ENCODE peak calls at places on chromosomes 5 and 9, in six cellular contexts. M is stomach, B is tibial nerve, Z is SK-N-SH, T is A549, K is sigmoid colon. W is an unnamed sample.

GRCh38 chr9:22119537-22120167 is 110.5 kb upstream of the CDKN2B start:
- DNase-seq in M (no peak), B (no peak), Z (peak; percentile 8), T (no peak), K (no peak), W (no peak)

GRCh38 chr9:37201581-37201980 is 81.2 kb downstream of the ZCCHC7 start:
- DNase-seq in M (no peak), B (no peak), Z (no peak), T (no peak), K (no peak), W (no peak)

GRCh38 chr5:60495644-60496520 is 204.1 kb downstream of the DEPDC1B start:
- DNase-seq in M (no peak), B (no peak), Z (no peak), T (no peak), K (no peak), W (no peak)

GRCh38 chr9:124555043-124555442 is 47.8 kb upstream of the NR5A1 start:
- DNase-seq in M (no peak), B (no peak), Z (no peak), T (no peak), K (no peak), W (no peak)

GRCh38 chr5:39207628-39208027 is 11.7 kb downstream of the FYB1 start:
- DNase-seq in M (no peak), B (no peak), Z (no peak), T (no peak), K (no peak), W (no peak)

GRCh38 chr5:60652206-60652605 is 47.8 kb downstream of the DEPDC1B start:
- DNase-seq in M (no peak), B (no peak), Z (no peak), T (peak; percentile 12), K (no peak), W (no peak)

GRCh38 chr9:136151214-136151804 is 32.6 kb upstream of the TMEM250 start:
- DNase-seq in M (no peak), B (no peak), Z (no peak), T (no peak), K (no peak), W (no peak)

GRCh38 chr5:17056056-17056690 is 120.1 kb upstream of the MYO10 start:
- DNase-seq in M (no peak), B (no peak), Z (no peak), T (no peak), K (no peak), W (no peak)

DNA sequence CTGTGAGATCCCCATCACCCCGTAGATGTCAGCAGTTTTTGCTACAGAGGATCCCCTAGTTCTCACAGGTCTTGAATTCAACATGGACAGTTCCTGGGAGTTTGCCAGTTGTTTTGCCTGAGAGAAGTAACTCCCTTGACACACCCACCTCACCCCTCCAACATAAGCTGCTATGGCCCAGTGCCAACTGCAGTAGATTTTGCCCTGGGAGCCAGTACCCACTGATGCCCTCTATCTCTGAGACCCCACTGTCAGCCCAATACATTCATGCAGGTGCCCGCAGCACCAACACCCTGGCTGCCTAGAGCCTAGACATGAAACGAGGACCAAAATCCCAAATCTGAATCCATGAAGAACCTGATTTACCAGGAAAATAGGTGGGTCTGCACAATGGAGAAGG is 583.9 kb upstream of the CTNND2 start:
- DNase-seq in M (no peak), B (no peak), Z (no peak), T (no peak), K (no peak), W (no peak)
- H3K9me3 ChIP-seq in M (no peaks in the 10 kb centered on the region), B (peaks cover 4% of the 10 kb centered on the region), Z (no peaks in the 10 kb centered on the region), T (no peaks in the 10 kb centered on the region), K (peaks cover 5% of the 10 kb centered on the region), W (peaks cover 6% of the 10 kb centered on the region)

DNA sequence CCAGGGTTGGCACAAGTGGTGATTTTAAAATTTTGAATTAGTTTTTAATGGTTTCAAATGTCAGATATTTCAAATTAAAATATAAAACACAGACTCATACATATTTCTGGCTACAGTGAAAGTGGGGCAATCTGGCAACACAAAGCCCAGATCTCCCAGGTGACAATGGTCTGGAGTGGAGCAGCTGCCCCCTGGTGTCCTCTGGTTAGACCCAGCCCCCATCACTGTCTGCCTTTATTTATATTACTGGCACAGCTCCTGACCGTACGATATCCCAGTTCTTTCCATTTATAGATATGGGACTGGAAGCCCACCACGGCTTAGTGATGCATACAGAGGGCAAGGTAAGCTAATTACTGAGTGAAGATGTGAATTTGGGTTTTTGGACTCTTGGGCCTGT is 37.3 kb downstream of the MACIR start:
- DNase-seq in M (no peak), B (no peak), Z (no peak), T (no peak), K (no peak), W (no peak)
- TF ChIP-seq CTCF in M (no peak), B (no peak), Z (no peak), T (no peak), K (no peak), W (no peak)

GRCh38 chr5:88926774-88927173 is 43.8 kb upstream of the MEF2C start:
- DNase-seq in M (no peak), B (no peak), Z (no peak), T (no peak), K (no peak), W (no peak)

GRCh38 chr5:88934401-88934800 is 51.4 kb upstream of the MEF2C start:
- DNase-seq in M (no peak), B (no peak), Z (no peak), T (no peak), K (no peak), W (no peak)

GRCh38 chr5:88925692-88926490 is 42.9 kb upstream of the MEF2C start:
- DNase-seq in M (no peak), B (no peak), Z (no peak), T (no peak), K (no peak), W (no peak)

GRCh38 chr5:88930336-88930735 is 47.4 kb upstream of the MEF2C start:
- DNase-seq in M (no peak), B (no peak), Z (no peak), T (no peak), K (no peak), W (no peak)

DNA sequence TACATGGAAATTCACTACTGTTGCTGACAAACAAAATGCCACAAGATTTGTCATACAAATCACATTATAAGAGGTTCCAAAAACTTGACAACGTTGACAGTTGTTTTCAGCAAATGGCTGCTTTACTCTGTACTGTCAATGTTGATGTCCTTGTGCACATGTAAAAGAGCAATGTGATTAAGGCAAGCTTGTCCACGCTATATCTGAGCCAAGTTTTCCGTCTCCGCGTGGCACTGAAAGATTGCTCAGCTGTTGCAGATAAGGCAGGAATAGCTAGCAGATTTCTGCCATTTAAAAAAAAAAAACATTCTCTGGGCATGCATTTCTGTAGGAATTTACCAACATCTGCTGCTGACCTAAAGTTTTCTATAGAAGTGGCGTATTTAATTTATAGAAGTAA is 46.4 kb upstream of the MEF2C start:
- DNase-seq in M (no peak), B (no peak), Z (no peak), T (no peak), K (no peak), W (no peak)
- TF ChIP-seq EP300 in M (no peak), B (no peak), Z (no peak), T (no peak), K (no peak), W (no peak)

GRCh38 chr5:178982941-178983340 is 12.2 kb downstream of the GRM6 start:
- DNase-seq in M (no peak), B (no peak), Z (no peak), T (no peak), K (no peak), W (no peak)
- H3K9me3 ChIP-seq in M (peaks cover 96% of the 10 kb centered on the region), B (peaks cover 97% of the 10 kb centered on the region), Z (no peaks in the 10 kb centered on the region), T (peaks cover 24% of the 10 kb centered on the region), K (peaks cover 39% of the 10 kb centered on the region), W (peaks cover 33% of the 10 kb centered on the region)

GRCh38 chr5:172641359-172642045 is 439 bp downstream of the NEURL1B start:
- DNase-seq in M (no peak), B (no peak), Z (peak; percentile 83), T (peak; percentile 38), K (peak; percentile 74), W (no peak)
- TF ChIP-seq CTCF in M (no peak), B (peak; percentile 18), Z (peak; percentile 52), T (peak; percentile 41), K (no peak), W (no peak)

DNA sequence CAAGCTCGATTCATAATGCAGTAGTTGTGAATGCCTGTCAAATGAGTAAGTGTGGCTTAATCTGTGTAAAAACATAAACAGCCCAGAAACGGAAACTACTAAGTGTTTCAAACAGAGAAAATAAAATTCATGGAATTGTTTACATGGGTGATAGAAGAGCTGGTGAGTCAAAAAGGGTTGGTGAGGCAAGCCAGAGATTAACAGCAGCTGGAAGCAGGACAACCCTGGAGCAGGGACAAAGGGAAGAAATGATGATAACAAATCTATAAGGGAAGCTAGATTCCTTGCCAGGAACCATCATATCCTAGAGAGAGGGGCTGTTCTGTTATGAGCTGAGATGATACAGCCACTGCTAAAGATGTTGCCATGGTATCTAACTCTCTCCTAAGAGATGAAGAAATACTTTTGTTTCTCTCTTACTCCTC is 18.0 kb upstream of the PRR16 start:
- DNase-seq in M (no peak), B (no peak), Z (no peak), T (no peak), K (no peak), W (no peak)
- TF ChIP-seq EP300 in M (no peak), B (no peak), Z (no peak), T (no peak), K (no peak), W (no peak)

GRCh38 chr5:178289438-178289837 is 56.8 kb upstream of the PHYKPL start:
- DNase-seq in M (no peak), B (no peak), Z (no peak), T (no peak), K (peak; percentile 40), W (no peak)
- H3K9me3 ChIP-seq in M (no peaks in the 10 kb centered on the region), B (peaks cover under 1% of the 10 kb centered on the region), Z (peaks cover 3% of the 10 kb centered on the region), T (no peaks in the 10 kb centered on the region), K (no peaks in the 10 kb centered on the region), W (no peaks in the 10 kb centered on the region)

GRCh38 chr9:2228132-2228531 is 213.0 kb downstream of the SMARCA2 start:
- DNase-seq in M (no peak), B (no peak), Z (peak; percentile 45), T (no peak), K (no peak), W (peak; percentile 25)
- TF ChIP-seq CTCF in M (peak; percentile 9), B (peak; percentile 5), Z (peak; percentile 57), T (peak; percentile 24), K (no peak), W (peak; percentile 25)